ENCODE peak calls at places on chromosomes 12 and 14, in six cellular contexts. T is H9, Q is H1, Z is IMR-90, W is mesenchymal stem cell, U is mesendoderm. R is an unnamed sample.

GRCh38 chr14:46306267-46306666 is 345.3 kb downstream of the RPL10L start:
- DNase-seq in Q (no peak), Z (no peak), T (no peak), U (peak; percentile 17), W (no peak), R (no peak)

GRCh38 chr12:17489452-17489851 is 600.5 kb downstream of the RERGL start:
- DNase-seq in Q (no peak), W (no peak), U (peak; percentile 13), Z (no peak), T (peak; percentile 50), R (no peak)

GRCh38 chr14:104956290-104956890 is 21.8 kb downstream of the AHNAK2 start:
- DNase-seq in U (no peak), W (no peak), Q (no peak), Z (no peak), T (no peak), R (no peak)

GRCh38 chr12:120290541-120291312 is 976 bp downstream of the RNU4-2 start:
- DNase-seq in T (peak; percentile 71), W (no peak), Z (no peak), Q (no peak), U (peak; percentile 80), R (no peak)

GRCh38 chr14:57297852-57298251 is 29.1 kb downstream of the AP5M1 start:
- DNase-seq in T (no peak), U (no peak), Z (no peak), W (no peak), Q (no peak), R (no peak)

GRCh38 chr14:54651018-54651351 is 84.1 kb downstream of the SAMD4A start:
- DNase-seq in T (no peak), W (peak; percentile 78), Q (no peak), U (peak; percentile 78), Z (no peak), R (no peak)

GRCh38 chr12:25615119-25615518 is 62.0 kb upstream of the LMNTD1 start:
- DNase-seq in T (no peak), U (peak; percentile 47), Z (peak; percentile 97), W (peak; percentile 82), Q (no peak), R (no peak)

GRCh38 chr12:15540469-15540872 is 218.2 kb downstream of the PTPRO start:
- DNase-seq in T (no peak), U (no peak), W (peak; percentile 72), Z (peak; percentile 78), Q (no peak), R (no peak)

GRCh38 chr14:104048758-104049496 is 36.6 kb upstream of the ASPG start:
- DNase-seq in T (no peak), U (no peak), Q (no peak), W (peak; percentile 61), Z (no peak), R (no peak)

GRCh38 chr12:57803317-57803893 is 15.1 kb downstream of the AVIL start:
- DNase-seq in Z (peak; percentile 42), U (peak; percentile 69), T (peak; percentile 77), Q (peak; percentile 31), W (peak; percentile 64), R (no peak)

GRCh38 chr12:50620050-50620974 is 115.5 kb downstream of the DIP2B start:
- DNase-seq in U (peak; percentile 88), Q (peak; percentile 29), W (peak; percentile 94), T (no peak), Z (peak; percentile 95), R (peak; percentile 27)

GRCh38 chr14:76267322-76268012 is 108.5 kb upstream of the ESRRB start:
- DNase-seq in Q (no peak), W (no peak), U (peak; percentile 66), T (peak; percentile 73), Z (peak; percentile 21), R (no peak)

GRCh38 chr12:13472690-13473089 is 276.2 kb downstream of the EMP1 start:
- DNase-seq in Q (no peak), Z (peak; percentile 3), W (no peak), U (no peak), T (no peak), R (no peak)

GRCh38 chr12:18872770-18873169 is 134.9 kb downstream of the CAPZA3 start:
- DNase-seq in T (no peak), Q (no peak), W (no peak), U (no peak), Z (no peak), R (no peak)

GRCh38 chr12:129827985-129828384 is 75.8 kb downstream of the TMEM132D start:
- DNase-seq in Z (no peak), Q (no peak), W (no peak), U (peak; percentile 55), T (no peak), R (no peak)

GRCh38 chr14:105860615-105861580 is 334.5 kb downstream of the TMEM121 start:
- DNase-seq in Q (no peak), U (no peak), Z (no peak), T (no peak), W (no peak), R (no peak)

GRCh38 chr14:68506021-68506644 is 286.7 kb downstream of the ZFP36L1 start:
- DNase-seq in U (peak; percentile 44), Z (peak; percentile 73), W (peak; percentile 56), Q (no peak), T (no peak), R (no peak)

GRCh38 chr14:74647834-74648361 is 35.9 kb upstream of the LTBP2 start:
- DNase-seq in U (no peak), Z (no peak), W (no peak), T (no peak), Q (no peak), R (no peak)
- H2AK5ac ChIP-seq in U (no peak overlapping the region), Z (peak overlapping the region; percentile 81), W (peak overlapping the region; percentile 31), T (no peak overlapping the region), Q (no peak overlapping the region), R (no peak overlapping the region)

DNA sequence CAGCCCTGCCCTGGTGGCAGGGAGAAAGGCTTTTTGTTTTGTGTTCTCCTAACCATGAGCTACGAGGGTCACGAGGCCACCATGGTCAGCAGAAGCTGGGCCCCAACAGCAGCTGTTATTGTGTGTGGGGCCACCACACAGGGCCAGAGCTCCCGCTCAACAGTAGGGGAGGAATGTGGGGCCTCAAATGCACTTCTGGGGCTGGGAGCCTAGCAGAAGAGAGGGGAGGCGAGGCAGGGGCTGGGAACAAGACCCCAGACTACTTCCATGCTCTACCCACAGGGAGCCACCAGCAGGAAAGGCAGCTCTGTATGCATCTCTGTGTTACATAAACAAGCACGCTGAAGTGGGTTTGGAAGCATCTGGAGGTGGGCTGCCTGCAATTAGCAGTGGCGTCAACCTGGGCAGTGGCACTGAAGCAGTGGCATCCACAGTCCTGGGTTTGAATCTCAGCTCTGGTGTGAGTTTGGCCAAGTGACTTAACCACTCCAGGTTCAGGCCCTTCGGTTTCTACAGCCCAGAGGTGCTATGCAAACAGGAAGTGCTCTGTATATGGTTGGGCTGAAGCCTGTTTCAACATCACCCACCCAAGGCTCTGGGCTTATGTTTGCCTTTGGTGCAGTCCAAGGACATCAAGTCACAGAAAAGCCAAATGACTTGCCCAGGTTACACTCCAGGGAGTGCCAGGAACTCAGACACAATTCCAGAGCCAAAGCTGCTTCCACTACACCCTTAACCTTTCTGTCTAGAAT is 16.2 kb downstream of the GLTP start:
- DNase-seq in T (no peak), U (peak; percentile 55), Q (no peak), W (peak; percentile 80), Z (peak; percentile 63), R (no peak)
- H2BK120ac ChIP-seq in T (no peak overlapping the region), U (no peak overlapping the region), Q (no peak overlapping the region), W (peak overlapping the region; percentile 61), Z (no peak overlapping the region), R (no peak overlapping the region)

GRCh38 chr12:104508752-104509446 is 52.2 kb downstream of the CHST11 start:
- DNase-seq in Z (no peak), W (no peak), U (no peak), Q (no peak), T (no peak), R (no peak)
- H3K4me1 ChIP-seq in Z (no peaks in the 10 kb centered on the region), W (no peaks in the 10 kb centered on the region), U (peaks cover 11% of the 10 kb centered on the region), Q (peaks cover 17% of the 10 kb centered on the region), T (peaks cover 4% of the 10 kb centered on the region), R (peaks cover 10% of the 10 kb centered on the region)

GRCh38 chr12:52279683-52280318 is 5.4 kb downstream of the KRT86 start:
- DNase-seq in W (peak; percentile 10), T (no peak), Z (peak; percentile 13), Q (no peak), U (no peak), R (no peak)
- H2AK5ac ChIP-seq in W (peak overlapping the region; percentile 96), T (no peak overlapping the region), Z (peak overlapping the region; percentile 100), Q (no peak overlapping the region), U (no peak overlapping the region), R (no peak overlapping the region)